ENCODE peak calls at places on chromosomes 16 and 17, in nine cellular contexts. G, T, R, K, Q, M, H, Z and E are unnamed samples.

GRCh38 chr17:36844013-36844412 is 93.3 kb upstream of the LHX1 start:
- DNase-seq in M (no peak), G (no peak), H (no peak), K (no peak), Z (no peak), Q (no peak), R (no peak), T (no peak), E (no peak)

GRCh38 chr16:85555549-85556455 is 57.3 kb upstream of the GSE1 start:
- DNase-seq in K (peak; percentile 55), Q (peak; percentile 60), M (no peak), H (no peak), G (no peak), R (peak; percentile 83), Z (peak; percentile 55), T (peak; percentile 49), E (no peak)

GRCh38 chr16:66137853-66138252 is 228.6 kb upstream of the CDH5 start:
- DNase-seq in H (no peak), G (no peak), K (no peak), T (no peak), Q (no peak), M (no peak), Z (no peak), R (no peak), E (no peak)

GRCh38 chr17:39084558-39084957 is 66.9 kb downstream of the PLXDC1 start:
- DNase-seq in H (no peak), M (no peak), G (no peak), T (no peak), K (no peak), Z (no peak), R (no peak), Q (no peak), E (no peak)

GRCh38 chr16:67760831-67761230 is 41.7 kb upstream of the GFOD2 start:
- DNase-seq in G (no peak), Q (no peak), T (no peak), M (no peak), Z (no peak), H (no peak), R (no peak), K (no peak), E (no peak)

GRCh38 chr17:75720656-75721462 is at the start of gene ITGB4:
- DNase-seq in G (peak; percentile 79), R (peak; percentile 93), Z (peak; percentile 39), Q (peak; percentile 88), M (no peak), H (peak; percentile 87), T (peak; percentile 84), K (peak; percentile 91), E (peak; percentile 74)

GRCh38 chr17:73420897-73421296 is 109.1 kb upstream of the CDC42EP4 start:
- DNase-seq in Q (no peak), R (peak; percentile 62), M (no peak), K (no peak), T (no peak), G (no peak), Z (peak; percentile 42), H (no peak), E (no peak)

GRCh38 chr16:49592507-49593422 is 219.2 kb downstream of the C16orf78 start:
- DNase-seq in G (no peak), K (peak; percentile 30), H (no peak), R (peak; percentile 85), M (no peak), Q (no peak), T (peak; percentile 80), Z (peak; percentile 28), E (peak; percentile 51)

GRCh38 chr16:28211758-28212531 is at the start of gene XPO6:
- DNase-seq in M (no peak), R (peak; percentile 95), Z (peak; percentile 86), G (peak; percentile 97), Q (peak; percentile 96), T (peak; percentile 99), H (peak; percentile 96), K (peak; percentile 98), E (peak; percentile 87)

GRCh38 chr17:36939944-36940312 is 2.7 kb downstream of the LHX1 start:
- DNase-seq in Q (no peak), T (no peak), Z (no peak), G (no peak), R (peak; percentile 74), H (no peak), K (no peak), M (no peak), E (no peak)

GRCh38 chr16:3282103-3282746 is 1.1 kb upstream of the ZNF263 start:
- DNase-seq in G (no peak), Q (no peak), Z (peak; percentile 73), R (peak; percentile 87), H (no peak), T (no peak), K (no peak), M (no peak), E (no peak)

GRCh38 chr17:63454915-63455314 is 8.8 kb upstream of the CYB561 start:
- DNase-seq in Z (no peak), K (no peak), Q (no peak), M (no peak), H (no peak), T (no peak), G (no peak), R (no peak), E (no peak)

GRCh38 chr16:12637002-12637401 is 166.7 kb downstream of the CPPED1 start:
- DNase-seq in Z (no peak), Q (no peak), K (no peak), T (no peak), R (peak; percentile 46), G (no peak), M (no peak), H (no peak), E (no peak)

GRCh38 chr17:3964203-3965122 is at the start of gene ATP2A3:
- DNase-seq in G (no peak), K (peak; percentile 60), H (no peak), R (peak; percentile 78), M (no peak), Q (peak; percentile 66), Z (no peak), T (peak; percentile 73), E (peak; percentile 81)

GRCh38 chr16:57304169-57305061 is 19.9 kb upstream of the PLLP start:
- DNase-seq in Q (peak; percentile 88), H (no peak), K (peak; percentile 77), T (no peak), G (no peak), Z (peak; percentile 99), R (no peak), M (peak; percentile 40), E (no peak)
- TF ChIP-seq POLR2AphosphoS5 in Q (peak; percentile 77), H (peak; percentile 52), K (peak; percentile 58), T (no peak), G (peak; percentile 67), Z (no peak), R (no peak), M (no peak), E (no peak)

GRCh38 chr16:81035398-81035974 is at the start of gene ATMIN:
- DNase-seq in K (peak; percentile 93), T (peak; percentile 93), Z (peak; percentile 83), G (peak; percentile 81), H (peak; percentile 85), Q (peak; percentile 89), R (peak; percentile 94), M (peak; percentile 15), E (peak; percentile 93)
- TF ChIP-seq POLR2AphosphoS5 in K (peak; percentile 61), T (no peak), Z (no peak), G (no peak), H (no peak), Q (no peak), R (peak; percentile 42), M (no peak), E (no peak)

GRCh38 chr16:88746511-88746910 is 38.5 kb downstream of the PIEZO1 start:
- DNase-seq in Z (no peak), Q (no peak), M (no peak), G (no peak), T (no peak), H (no peak), R (no peak), K (no peak), E (no peak)
- TF ChIP-seq POLR2AphosphoS5 in Z (no peak), Q (no peak), M (no peak), G (no peak), T (no peak), H (peak; percentile 39), R (no peak), K (no peak), E (no peak)

GRCh38 chr17:50063516-50064252 is 7.8 kb downstream of the ITGA3 start:
- DNase-seq in Z (no peak), Q (peak; percentile 57), R (no peak), T (no peak), K (no peak), M (no peak), G (no peak), H (no peak), E (no peak)

GRCh38 chr17:50059256-50059655 is 3.3 kb downstream of the ITGA3 start:
- DNase-seq in Q (peak; percentile 75), G (no peak), M (no peak), K (peak; percentile 64), H (no peak), T (no peak), Z (no peak), R (no peak), E (no peak)

GRCh38 chr17:50062323-50063243 is 6.7 kb downstream of the ITGA3 start:
- DNase-seq in R (no peak), G (peak; percentile 84), H (peak; percentile 94), T (no peak), Z (no peak), M (no peak), K (peak; percentile 85), Q (peak; percentile 97), E (no peak)

GRCh38 chr17:50059759-50060273 is 3.9 kb downstream of the ITGA3 start:
- DNase-seq in R (no peak), T (no peak), G (no peak), M (no peak), H (no peak), Z (no peak), Q (no peak), K (no peak), E (no peak)

GRCh38 chr17:50060951-50061712 is 5.2 kb downstream of the ITGA3 start:
- DNase-seq in H (peak; percentile 70), K (peak; percentile 76), R (no peak), Z (no peak), M (no peak), T (no peak), G (no peak), Q (peak; percentile 91), E (no peak)
- TF ChIP-seq POLR2AphosphoS5 in H (peak; percentile 76), K (peak; percentile 10), R (no peak), Z (no peak), M (no peak), T (no peak), G (no peak), Q (peak; percentile 49), E (no peak)

DNA sequence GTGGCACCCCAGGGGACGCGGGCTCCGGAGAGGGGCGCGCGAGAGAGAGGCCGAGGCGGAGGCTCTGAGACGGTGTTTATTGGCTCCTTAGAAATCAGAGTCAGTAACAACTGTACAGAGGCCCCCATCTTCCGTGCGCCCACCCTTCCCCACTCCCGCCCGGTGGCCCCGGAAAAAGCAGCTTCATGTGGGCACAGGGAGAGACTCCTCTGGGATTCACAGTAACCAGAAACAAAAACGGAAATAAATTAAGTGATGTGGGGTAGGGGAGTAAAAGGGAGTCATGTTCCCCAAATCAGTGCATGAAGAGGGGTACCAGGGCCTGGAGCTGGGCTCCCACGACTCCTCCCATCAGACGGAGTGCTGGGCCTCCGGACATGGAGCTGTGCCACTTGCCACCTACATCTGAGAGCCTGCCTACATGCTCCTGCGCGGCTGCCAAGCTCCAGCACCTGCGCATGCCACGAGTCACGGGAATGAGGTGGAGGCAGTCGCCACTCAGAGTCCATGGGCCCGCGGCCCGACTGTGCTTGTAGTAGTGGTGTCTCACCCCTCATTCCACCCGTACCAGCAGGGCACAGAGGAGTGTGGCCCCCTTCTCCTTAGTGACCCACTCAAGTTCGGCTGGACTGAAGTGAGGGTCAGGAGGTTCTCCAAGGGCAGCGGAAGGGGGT is 547 bp upstream of the GPS2 start:
- DNase-seq in R (no peak), H (no peak), Z (no peak), K (peak; percentile 77), G (peak; percentile 66), M (no peak), Q (peak; percentile 43), T (no peak), E (no peak)
- TF ChIP-seq POLR2AphosphoS5 in R (no peak), H (no peak), Z (no peak), K (no peak), G (no peak), M (no peak), Q (no peak), T (peak; percentile 13), E (no peak)